ENCODE peak calls at places on chromosomes 1 and 21, in eight cellular contexts. One of them, this sample, is unnamed.
A peak's percentile ranks its signal among the peaks of the same experiment; 100 is the strongest.

GRCh38 chr1:78146137-78146822 is 100.5 kb downstream of the GIPC2 start:
- DNase-seq in A549: no peak
- DNase-seq in stimulated activated CD4-positive, alpha-beta T cell treated with anti-CD3 and anti-CD28 coated beads, TNF-alpha, amount 100 ng/mL, for 48 hours: no peak
- DNase-seq in mucosa of descending colon: no peak
- DNase-seq in effector CD8-positive, alpha-beta T cell: no peak
- DNase-seq in HCEC 1CT: no peak
- DNase-seq in glutamatergic neuron: no peak
- DNase-seq in RPMI7951: peak; percentile 76
- DNase-seq in this sample: no peak

GRCh38 chr1:45012639-45013278 is 705 bp downstream of the UROD start:
- DNase-seq in glutamatergic neuron: peak; percentile 38
- DNase-seq in A549: peak; percentile 11
- DNase-seq in HCEC 1CT: peak; percentile 60
- DNase-seq in RPMI7951: peak; percentile 62
- DNase-seq in mucosa of descending colon: peak; percentile 81
- DNase-seq in stimulated activated CD4-positive, alpha-beta T cell treated with anti-CD3 and anti-CD28 coated beads, TNF-alpha, amount 100 ng/mL, for 48 hours: peak; percentile 30
- DNase-seq in effector CD8-positive, alpha-beta T cell: no peak
- DNase-seq in this sample: peak; percentile 80

GRCh38 chr1:215376544-215377264 is 190.4 kb upstream of the KCTD3 start:
- DNase-seq in RPMI7951: peak; percentile 29
- DNase-seq in glutamatergic neuron: no peak
- DNase-seq in HCEC 1CT: no peak
- DNase-seq in mucosa of descending colon: no peak
- DNase-seq in stimulated activated CD4-positive, alpha-beta T cell treated with anti-CD3 and anti-CD28 coated beads, TNF-alpha, amount 100 ng/mL, for 48 hours: no peak
- DNase-seq in A549: no peak
- DNase-seq in effector CD8-positive, alpha-beta T cell: no peak
- DNase-seq in this sample: no peak

GRCh38 chr21:41631564-41632461 is 123.9 kb upstream of the TMPRSS2 start:
- DNase-seq in mucosa of descending colon: peak; percentile 85
- DNase-seq in effector CD8-positive, alpha-beta T cell: no peak
- DNase-seq in HCEC 1CT: no peak
- DNase-seq in stimulated activated CD4-positive, alpha-beta T cell treated with anti-CD3 and anti-CD28 coated beads, TNF-alpha, amount 100 ng/mL, for 48 hours: no peak
- DNase-seq in RPMI7951: peak; percentile 61
- DNase-seq in glutamatergic neuron: no peak
- DNase-seq in A549: peak; percentile 39
- DNase-seq in this sample: peak; percentile 79

GRCh38 chr1:21313886-21314796 is 23.9 kb upstream of the ECE1 start:
- DNase-seq in mucosa of descending colon: no peak
- DNase-seq in stimulated activated CD4-positive, alpha-beta T cell treated with anti-CD3 and anti-CD28 coated beads, TNF-alpha, amount 100 ng/mL, for 48 hours: no peak
- DNase-seq in RPMI7951: no peak
- DNase-seq in A549: no peak
- DNase-seq in effector CD8-positive, alpha-beta T cell: no peak
- DNase-seq in glutamatergic neuron: no peak
- DNase-seq in HCEC 1CT: no peak
- DNase-seq in this sample: no peak

GRCh38 chr1:69691179-69691578 is 123.5 kb downstream of the LRRC7 start:
- DNase-seq in stimulated activated CD4-positive, alpha-beta T cell treated with anti-CD3 and anti-CD28 coated beads, TNF-alpha, amount 100 ng/mL, for 48 hours: no peak
- DNase-seq in glutamatergic neuron: no peak
- DNase-seq in mucosa of descending colon: no peak
- DNase-seq in effector CD8-positive, alpha-beta T cell: no peak
- DNase-seq in A549: no peak
- DNase-seq in RPMI7951: no peak
- DNase-seq in HCEC 1CT: no peak
- DNase-seq in this sample: no peak

GRCh38 chr1:115140442-115141144 is 51.3 kb upstream of the TSPAN2 start:
- DNase-seq in mucosa of descending colon: no peak
- DNase-seq in RPMI7951: no peak
- DNase-seq in glutamatergic neuron: no peak
- DNase-seq in effector CD8-positive, alpha-beta T cell: no peak
- DNase-seq in HCEC 1CT: no peak
- DNase-seq in A549: no peak
- DNase-seq in stimulated activated CD4-positive, alpha-beta T cell treated with anti-CD3 and anti-CD28 coated beads, TNF-alpha, amount 100 ng/mL, for 48 hours: no peak
- DNase-seq in this sample: no peak

GRCh38 chr1:14304381-14304865 is 294.1 kb upstream of the KAZN start:
- DNase-seq in mucosa of descending colon: no peak
- DNase-seq in A549: no peak
- DNase-seq in glutamatergic neuron: no peak
- DNase-seq in HCEC 1CT: no peak
- DNase-seq in RPMI7951: no peak
- DNase-seq in stimulated activated CD4-positive, alpha-beta T cell treated with anti-CD3 and anti-CD28 coated beads, TNF-alpha, amount 100 ng/mL, for 48 hours: no peak
- DNase-seq in effector CD8-positive, alpha-beta T cell: no peak
- DNase-seq in this sample: no peak

GRCh38 chr1:41661428-41662060 is 177.1 kb upstream of the EDN2 start:
- DNase-seq in HCEC 1CT: no peak
- DNase-seq in effector CD8-positive, alpha-beta T cell: no peak
- DNase-seq in glutamatergic neuron: peak; percentile 34
- DNase-seq in stimulated activated CD4-positive, alpha-beta T cell treated with anti-CD3 and anti-CD28 coated beads, TNF-alpha, amount 100 ng/mL, for 48 hours: no peak
- DNase-seq in RPMI7951: no peak
- DNase-seq in A549: no peak
- DNase-seq in mucosa of descending colon: peak; percentile 45
- DNase-seq in this sample: no peak

GRCh38 chr1:210328032-210328745 is 513 bp upstream of the HHAT start:
- DNase-seq in mucosa of descending colon: no peak
- DNase-seq in HCEC 1CT: no peak
- DNase-seq in effector CD8-positive, alpha-beta T cell: no peak
- DNase-seq in glutamatergic neuron: no peak
- DNase-seq in stimulated activated CD4-positive, alpha-beta T cell treated with anti-CD3 and anti-CD28 coated beads, TNF-alpha, amount 100 ng/mL, for 48 hours: no peak
- DNase-seq in RPMI7951: no peak
- DNase-seq in A549: no peak
- DNase-seq in this sample: peak; percentile 40

GRCh38 chr1:115478933-115479551 is 141.0 kb upstream of the NGF start:
- DNase-seq in HCEC 1CT: no peak
- DNase-seq in mucosa of descending colon: peak; percentile 66
- DNase-seq in stimulated activated CD4-positive, alpha-beta T cell treated with anti-CD3 and anti-CD28 coated beads, TNF-alpha, amount 100 ng/mL, for 48 hours: no peak
- DNase-seq in A549: no peak
- DNase-seq in glutamatergic neuron: no peak
- DNase-seq in effector CD8-positive, alpha-beta T cell: no peak
- DNase-seq in RPMI7951: no peak
- DNase-seq in this sample: peak; percentile 52

GRCh38 chr1:16243936-16244649 is 7.1 kb upstream of the CPLANE2 start:
- DNase-seq in A549: peak; percentile 73
- DNase-seq in RPMI7951: peak; percentile 78
- DNase-seq in HCEC 1CT: peak; percentile 62
- DNase-seq in mucosa of descending colon: peak; percentile 79
- DNase-seq in stimulated activated CD4-positive, alpha-beta T cell treated with anti-CD3 and anti-CD28 coated beads, TNF-alpha, amount 100 ng/mL, for 48 hours: peak; percentile 51
- DNase-seq in glutamatergic neuron: peak; percentile 84
- DNase-seq in effector CD8-positive, alpha-beta T cell: peak; percentile 55
- DNase-seq in this sample: peak; percentile 90

GRCh38 chr1:173062156-173062938 is 11.6 kb upstream of the TNFSF18 start:
- DNase-seq in stimulated activated CD4-positive, alpha-beta T cell treated with anti-CD3 and anti-CD28 coated beads, TNF-alpha, amount 100 ng/mL, for 48 hours: no peak
- DNase-seq in mucosa of descending colon: no peak
- DNase-seq in glutamatergic neuron: no peak
- DNase-seq in effector CD8-positive, alpha-beta T cell: no peak
- DNase-seq in A549: no peak
- DNase-seq in RPMI7951: peak; percentile 91
- DNase-seq in HCEC 1CT: peak; percentile 80
- DNase-seq in this sample: no peak

GRCh38 chr1:107140703-107141490 is at the start of gene NTNG1:
- DNase-seq in stimulated activated CD4-positive, alpha-beta T cell treated with anti-CD3 and anti-CD28 coated beads, TNF-alpha, amount 100 ng/mL, for 48 hours: no peak
- DNase-seq in RPMI7951: no peak
- DNase-seq in HCEC 1CT: no peak
- DNase-seq in A549: no peak
- DNase-seq in effector CD8-positive, alpha-beta T cell: no peak
- DNase-seq in glutamatergic neuron: peak; percentile 53
- DNase-seq in mucosa of descending colon: peak; percentile 18
- DNase-seq in this sample: peak; percentile 24

GRCh38 chr1:172647110-172647564 is 11.8 kb upstream of the FASLG start:
- DNase-seq in RPMI7951: peak; percentile 56
- DNase-seq in mucosa of descending colon: no peak
- DNase-seq in stimulated activated CD4-positive, alpha-beta T cell treated with anti-CD3 and anti-CD28 coated beads, TNF-alpha, amount 100 ng/mL, for 48 hours: no peak
- DNase-seq in glutamatergic neuron: no peak
- DNase-seq in A549: no peak
- DNase-seq in effector CD8-positive, alpha-beta T cell: no peak
- DNase-seq in HCEC 1CT: no peak
- DNase-seq in this sample: no peak